ENCODE peak calls at places on chromosomes 5 and 9, in seven cellular contexts. X is cardiac muscle cell; M is colonic mucosa; D is mammary epithelial cell; S is CD4-positive, alpha-beta memory T cell; N is mesendoderm; J is CD8-positive, alpha-beta memory T cell. W is an unnamed sample. For H3K4me1, the result is how much of the 10 kb centered on the place peaks cover.

GRCh38 chr5:11903121-11903613 is 1.1 kb downstream of the CTNND2 start:
- DNase-seq in D (no peak), X (peak), J (no peak), M (no peak), N (peak), S (no peak), W (no peak)

GRCh38 chr9:89010056-89010455 is 18.8 kb downstream of the S1PR3 start:
- DNase-seq in J (no peak), S (no peak), X (no peak), D (no peak), N (no peak), M (no peak), W (peak)

GRCh38 chr9:129206921-129207320 is 28.9 kb upstream of the IER5L start:
- DNase-seq in X (no peak), N (no peak), J (peak), M (no peak), D (no peak), S (no peak), W (no peak)

GRCh38 chr9:111752455-111752854 is 42.3 kb downstream of the SHOC1 start:
- DNase-seq in M (no peak), N (no peak), J (no peak), D (peak), X (no peak), S (no peak), W (no peak)

GRCh38 chr5:38715671-38716070 is 130.1 kb upstream of the OSMR start:
- DNase-seq in D (peak), S (no peak), X (no peak), N (peak), J (no peak), M (no peak), W (no peak)

GRCh38 chr9:120394058-120394669 is 185.8 kb downstream of the CDK5RAP2 start:
- DNase-seq in D (peak), X (no peak), S (no peak), M (no peak), N (no peak), J (no peak), W (no peak)

GRCh38 chr5:122332589-122333555 is 20.8 kb downstream of the SNCAIP start:
- DNase-seq in X (no peak), S (no peak), D (no peak), N (peak), M (no peak), J (no peak), W (no peak)

GRCh38 chr9:89153618-89154017 is 25.0 kb downstream of the SHC3 start:
- DNase-seq in X (no peak), S (no peak), D (peak), J (no peak), M (no peak), N (no peak), W (no peak)

GRCh38 chr5:97495301-97495700 is 312.3 kb upstream of the RIOK2 start:
- DNase-seq in X (no peak), S (no peak), N (peak), D (no peak), M (no peak), J (no peak), W (no peak)

GRCh38 chr9:100584951-100585350 is 7.1 kb downstream of the CAVIN4 start:
- DNase-seq in M (no peak), X (no peak), J (no peak), S (no peak), N (no peak), D (no peak), W (no peak)

GRCh38 chr9:107557236-107557990 is 67.8 kb upstream of the KLF4 start:
- DNase-seq in X (no peak), S (no peak), M (no peak), J (no peak), N (no peak), D (peak), W (no peak)

GRCh38 chr9:113360242-113360842 is 11.0 kb downstream of the BSPRY start:
- DNase-seq in S (no peak), D (no peak), M (no peak), X (no peak), N (no peak), J (no peak), W (no peak)

GRCh38 chr5:147508711-147509040 is 1.2 kb downstream of the DPYSL3 start:
- DNase-seq in D (peak), J (no peak), S (no peak), N (no peak), X (no peak), M (no peak), W (no peak)

GRCh38 chr9:136142416-136142800 is 23.7 kb upstream of the TMEM250 start:
- DNase-seq in X (no peak), S (no peak), N (no peak), M (no peak), D (no peak), J (no peak), W (no peak)

GRCh38 chr5:168126606-168127005 is 164.8 kb upstream of the WWC1 start:
- DNase-seq in X (no peak), J (no peak), D (no peak), M (no peak), S (no peak), N (no peak), W (no peak)

GRCh38 chr5:180128671-180129261 is 57.2 kb upstream of the RNF130 start:
- DNase-seq in N (no peak), X (no peak), M (no peak), J (no peak), D (no peak), S (no peak), W (no peak)

GRCh38 chr5:55570026-55570425 is 35.3 kb upstream of the PLPP1 start:
- DNase-seq in X (no peak), N (peak), M (no peak), S (no peak), J (no peak), D (no peak), W (peak)

GRCh38 chr9:113509463-113509862 is 45.9 kb downstream of the RGS3 start:
- DNase-seq in J (no peak), X (no peak), N (no peak), S (no peak), D (no peak), M (no peak), W (no peak)

GRCh38 chr9:1231998-1232919 is 182.1 kb downstream of the DMRT2 start:
- DNase-seq in D (peak), S (no peak), M (peak), X (no peak), J (no peak), N (no peak), W (peak)

GRCh38 chr9:98808879-98809278 is 1.4 kb downstream of the GALNT12 start:
- DNase-seq in N (no peak), M (peak), X (no peak), D (no peak), S (no peak), J (no peak), W (no peak)

GRCh38 chr9:98808411-98808815 is 943 bp downstream of the GALNT12 start:
- DNase-seq in X (no peak), J (no peak), M (peak), S (no peak), D (no peak), N (no peak), W (no peak)

GRCh38 chr9:98807070-98807810 is at the start of gene GALNT12:
- DNase-seq in D (no peak), J (peak), X (peak), S (peak), M (peak), N (peak), W (no peak)

GRCh38 chr9:98806394-98807069 is 938 bp upstream of the GALNT12 start:
- DNase-seq in J (no peak), N (no peak), D (no peak), S (no peak), M (no peak), X (no peak), W (no peak)

DNA sequence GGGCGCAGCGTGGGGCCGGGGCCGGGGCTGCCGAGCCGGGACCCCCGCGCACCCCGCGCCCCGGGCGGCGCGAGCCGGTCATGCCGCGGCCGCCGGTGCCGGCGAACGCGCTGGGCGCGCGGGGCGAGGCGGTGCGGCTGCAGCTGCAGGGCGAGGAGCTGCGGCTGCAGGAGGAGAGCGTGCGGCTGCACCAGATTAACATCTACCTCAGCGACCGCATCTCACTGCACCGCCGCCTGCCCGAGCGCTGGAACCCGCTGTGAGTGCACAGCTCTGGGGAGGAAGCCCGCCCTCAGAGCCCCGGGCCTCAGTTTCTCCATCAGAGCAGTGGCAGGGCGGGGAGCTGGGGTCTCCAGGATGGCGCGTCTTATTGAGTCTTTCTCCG is 333 bp downstream of the GALNT12 start:
- DNase-seq in D (no peak), M (peak), N (no peak), X (no peak), J (no peak), S (peak), W (no peak)
- H3K4me1 ChIP-seq in D (under half), M (under half), N (under half), X (under half), J (under half), S (under half), W (under half)

DNA sequence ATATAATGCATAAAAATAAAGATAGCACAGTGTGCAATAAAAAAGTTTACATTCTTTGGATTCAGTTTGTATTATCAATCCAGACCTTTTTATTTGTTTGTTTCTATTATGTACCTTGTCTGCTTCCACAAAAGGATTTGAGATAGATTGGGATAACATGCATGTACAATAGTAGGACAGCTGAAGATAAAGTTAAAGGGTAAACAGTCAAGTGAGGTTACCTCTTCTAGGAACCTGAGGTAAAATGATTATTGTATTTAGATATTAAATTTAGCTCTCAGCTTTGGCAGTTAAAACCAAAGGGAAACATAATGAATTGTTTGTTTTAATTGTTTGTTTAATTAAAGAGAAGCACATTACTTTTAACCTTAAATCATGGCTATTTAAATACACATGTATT is 81.7 kb downstream of the ZCCHC7 start:
- DNase-seq in N (no peak), D (no peak), X (no peak), M (no peak), S (no peak), J (no peak), W (no peak)
- H3K4me1 ChIP-seq in N (under half), D (under half), X (under half), M (under half), S (under half), J (under half), W (under half)

DNA sequence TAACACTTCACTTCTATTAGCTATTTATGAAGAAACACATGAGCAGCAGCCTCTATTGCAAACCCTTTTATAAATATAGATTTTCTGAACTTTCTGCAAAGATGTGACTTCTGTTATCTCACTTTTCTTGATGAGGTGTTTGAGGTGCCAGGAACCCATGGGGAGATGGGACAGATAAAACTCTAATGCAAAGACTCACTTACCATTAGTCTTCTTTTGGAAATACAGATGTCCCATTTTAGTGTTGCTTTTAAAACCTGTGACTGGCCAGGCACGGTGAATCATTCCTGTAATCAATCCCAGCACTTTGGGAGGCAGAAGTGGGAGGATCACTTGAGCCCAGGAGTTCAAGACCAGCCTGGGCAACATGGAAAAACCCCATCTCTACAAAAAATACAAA is 171.3 kb upstream of the GAS1 start:
- DNase-seq in N (peak), D (no peak), S (no peak), M (no peak), X (no peak), J (no peak), W (no peak)
- H3K4me1 ChIP-seq in N (under half), D (under half), S (under half), M (under half), X (under half), J (under half), W (under half)

GRCh38 chr5:139844472-139845145 is 49.0 kb downstream of the PSD2 start:
- DNase-seq in X (peak), J (peak), D (peak), M (peak), N (peak), S (peak), W (no peak)
- H3K4me1 ChIP-seq in X (under half), J (under half), D (under half), M (under half), N (under half), S (under half), W (under half)

DNA sequence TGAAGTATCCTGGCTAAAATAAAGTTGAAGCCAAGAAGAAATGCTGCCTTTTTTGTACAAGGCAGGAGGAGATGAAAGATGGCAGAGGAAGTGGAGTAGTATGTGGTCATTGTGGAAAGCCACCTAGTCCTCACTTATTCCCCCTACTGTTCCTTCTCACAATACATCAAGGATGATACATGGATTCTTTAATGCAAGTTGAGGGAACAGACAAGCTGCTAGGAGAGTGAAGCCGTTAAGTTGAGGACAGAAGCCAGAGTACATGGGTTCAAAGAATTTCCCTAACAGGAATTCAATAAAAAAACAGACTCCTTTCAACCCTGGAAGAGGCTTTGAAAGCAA is 73.8 kb downstream of the MRPS27 start:
- DNase-seq in S (no peak), M (no peak), X (peak), N (no peak), J (no peak), D (no peak), W (no peak)
- H3K4me1 ChIP-seq in S (under half), M (under half), X (under half), N (under half), J (under half), D (under half), W (half or more)

GRCh38 chr5:133994990-133995333 is 9.8 kb downstream of the VDAC1 start:
- DNase-seq in M (no peak), X (no peak), S (no peak), J (no peak), N (no peak), D (no peak), W (no peak)
- H3K4me1 ChIP-seq in M (under half), X (under half), S (under half), J (under half), N (under half), D (under half), W (under half)

GRCh38 chr5:40227927-40228326 is 451.8 kb upstream of the PTGER4 start:
- DNase-seq in J (no peak), M (no peak), S (no peak), D (no peak), X (no peak), N (no peak), W (no peak)

GRCh38 chr5:40223884-40224402 is 455.8 kb upstream of the PTGER4 start:
- DNase-seq in J (no peak), D (peak), M (no peak), N (no peak), X (no peak), S (peak), W (no peak)

GRCh38 chr5:40226906-40227305 is 452.8 kb upstream of the PTGER4 start:
- DNase-seq in D (no peak), M (no peak), X (no peak), J (no peak), N (no peak), S (no peak), W (no peak)

GRCh38 chr5:40224421-40224820 is 455.3 kb upstream of the PTGER4 start:
- DNase-seq in J (no peak), N (no peak), X (no peak), S (no peak), M (no peak), D (peak), W (no peak)

GRCh38 chr5:40227366-40227765 is 452.3 kb upstream of the PTGER4 start:
- DNase-seq in D (no peak), X (no peak), J (no peak), S (no peak), M (no peak), N (no peak), W (no peak)
- H3K4me1 ChIP-seq in D (under half), X (under half), J (under half), S (under half), M (under half), N (under half), W (under half)

W was measured in ascending aorta.